ENCODE peak calls at places on chromosomes 13 and 19, in seven cellular contexts. I is HFFc6, X is MCF 10A, S is heart left ventricle, P is cardiac fibroblast, O is A549, J is testis. A is an unnamed sample.

GRCh38 chr13:64371045-64371444 is 2859.1 kb downstream of the PCDH9 start:
- DNase-seq in S (no peak), P (no peak), J (no peak), O (no peak), I (peak; percentile 63), X (peak; percentile 85), A (no peak)

GRCh38 chr19:51887522-51888498 is at the start of gene ZNF577:
- DNase-seq in X (no peak), I (peak; percentile 26), P (peak; percentile 95), O (no peak), J (peak; percentile 97), S (peak; percentile 94), A (peak; percentile 82)

GRCh38 chr19:58361900-58362271 is 665 bp downstream of the ZNF497 start:
- DNase-seq in J (peak; percentile 63), O (peak; percentile 87), P (peak; percentile 67), X (no peak), S (peak; percentile 75), I (no peak), A (no peak)

GRCh38 chr13:39461685-39462266 is 141.2 kb downstream of the LHFPL6 start:
- DNase-seq in I (no peak), P (no peak), J (no peak), S (no peak), X (no peak), O (no peak), A (no peak)

GRCh38 chr13:40445557-40445990 is 220.9 kb downstream of the FOXO1 start:
- DNase-seq in X (peak; percentile 95), P (peak; percentile 84), I (no peak), O (no peak), S (peak; percentile 83), J (no peak), A (no peak)

GRCh38 chr19:435056-435706 is 25.7 kb downstream of the SHC2 start:
- DNase-seq in P (no peak), O (no peak), J (no peak), S (no peak), I (no peak), X (no peak), A (no peak)

GRCh38 chr19:19540707-19541515 is 2.8 kb downstream of the CILP2 start:
- DNase-seq in P (peak; percentile 19), X (peak; percentile 46), O (no peak), I (no peak), S (no peak), J (peak; percentile 69), A (peak; percentile 70)

GRCh38 chr19:29704562-29705558 is 10.2 kb downstream of the C19orf12 start:
- DNase-seq in X (no peak), J (no peak), P (no peak), O (no peak), S (no peak), I (no peak), A (no peak)

GRCh38 chr19:31110331-31110730 is 238.9 kb downstream of the TSHZ3 start:
- DNase-seq in P (peak; percentile 65), O (no peak), S (no peak), J (no peak), X (peak; percentile 23), I (peak; percentile 26), A (peak; percentile 35)

GRCh38 chr19:13953021-13953531 is 767 bp downstream of the DCAF15 start:
- DNase-seq in I (peak; percentile 58), J (peak; percentile 74), X (peak; percentile 71), O (peak; percentile 35), S (no peak), P (peak; percentile 69), A (no peak)

GRCh38 chr19:2358548-2359173 is 1.4 kb upstream of the TMPRSS9 start:
- DNase-seq in X (no peak), I (no peak), J (no peak), O (no peak), P (no peak), S (no peak), A (no peak)

GRCh38 chr13:103539265-103539664 is 473.0 kb upstream of the SLC10A2 start:
- DNase-seq in O (no peak), J (no peak), S (no peak), X (no peak), I (no peak), P (no peak), A (peak; percentile 56)

GRCh38 chr13:45194081-45194939 is 6.5 kb downstream of the KCTD4 start:
- DNase-seq in J (peak; percentile 50), I (no peak), P (peak; percentile 83), S (no peak), O (no peak), X (peak; percentile 78), A (no peak)
- TF ChIP-seq CTCF in J (no peak), I (peak; percentile 42), P (peak; percentile 64), S (peak; percentile 68), O (peak; percentile 29), X (peak; percentile 69), A (peak; percentile 10)

DNA sequence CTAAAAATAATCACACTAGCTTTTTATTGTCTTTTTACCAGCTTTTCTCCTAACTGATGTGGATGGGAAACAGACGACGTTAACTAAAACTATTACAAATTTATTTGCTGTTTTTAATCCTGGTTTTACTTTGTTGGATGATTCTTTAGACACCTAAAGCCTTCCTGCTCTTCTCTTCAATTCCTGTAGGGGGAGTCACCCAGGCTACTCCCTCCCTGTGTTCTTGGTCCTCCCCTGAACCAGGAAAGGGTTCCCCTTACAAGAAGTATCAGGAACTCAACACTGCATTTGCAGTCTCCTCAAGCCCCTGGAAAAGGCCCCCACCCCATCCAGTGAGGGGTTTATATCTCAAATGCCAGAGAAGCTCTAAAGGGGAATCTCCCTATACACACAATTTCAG is 206.1 kb downstream of the SUCLA2 start:
- DNase-seq in X (peak; percentile 42), S (no peak), I (no peak), J (no peak), P (peak; percentile 26), O (peak; percentile 4), A (no peak)
- TF ChIP-seq CTCF in X (peak; percentile 38), S (peak; percentile 23), I (peak; percentile 61), J (peak; percentile 29), P (peak; percentile 73), O (no peak), A (peak; percentile 33)

GRCh38 chr13:78587395-78587794 is 16.0 kb downstream of the POU4F1 start:
- DNase-seq in J (no peak), S (no peak), X (no peak), I (no peak), O (no peak), P (no peak), A (no peak)

GRCh38 chr13:78589206-78589605 is 14.1 kb downstream of the POU4F1 start:
- DNase-seq in X (peak; percentile 74), S (peak; percentile 71), J (peak; percentile 39), I (no peak), P (no peak), O (no peak), A (peak; percentile 92)

DNA sequence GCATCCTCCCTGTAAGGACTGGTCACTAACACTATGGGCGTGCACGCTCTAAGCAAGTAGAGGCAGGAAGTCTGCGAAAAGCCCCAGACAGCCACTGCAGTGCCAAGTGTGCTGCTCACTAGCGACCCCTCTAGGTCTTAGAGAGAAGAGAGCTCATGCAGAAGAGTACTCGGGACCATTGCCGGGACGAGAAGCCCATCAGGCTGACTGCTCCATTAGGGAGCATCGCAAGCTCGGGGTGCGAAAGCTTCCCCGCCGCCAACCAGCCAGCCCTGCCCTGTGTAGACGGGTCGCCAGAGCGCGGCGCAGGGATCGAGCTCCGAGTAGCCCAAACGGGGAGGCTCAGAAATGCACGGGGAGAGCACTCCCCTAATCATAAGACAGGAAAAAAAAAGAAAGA is 16.6 kb downstream of the POU4F1 start:
- DNase-seq in P (no peak), S (no peak), J (peak; percentile 37), X (no peak), I (no peak), O (no peak), A (no peak)
- TF ChIP-seq CTCF in P (peak; percentile 23), S (no peak), J (peak; percentile 25), X (peak; percentile 7), I (peak; percentile 24), O (no peak), A (peak; percentile 42)

GRCh38 chr13:79312456-79312855 is 93.6 kb downstream of the RBM26 start:
- DNase-seq in S (no peak), P (peak; percentile 8), I (no peak), J (no peak), O (no peak), X (no peak), A (no peak)
- TF ChIP-seq CTCF in S (no peak), P (no peak), I (no peak), J (no peak), O (no peak), X (no peak), A (no peak)

DNA sequence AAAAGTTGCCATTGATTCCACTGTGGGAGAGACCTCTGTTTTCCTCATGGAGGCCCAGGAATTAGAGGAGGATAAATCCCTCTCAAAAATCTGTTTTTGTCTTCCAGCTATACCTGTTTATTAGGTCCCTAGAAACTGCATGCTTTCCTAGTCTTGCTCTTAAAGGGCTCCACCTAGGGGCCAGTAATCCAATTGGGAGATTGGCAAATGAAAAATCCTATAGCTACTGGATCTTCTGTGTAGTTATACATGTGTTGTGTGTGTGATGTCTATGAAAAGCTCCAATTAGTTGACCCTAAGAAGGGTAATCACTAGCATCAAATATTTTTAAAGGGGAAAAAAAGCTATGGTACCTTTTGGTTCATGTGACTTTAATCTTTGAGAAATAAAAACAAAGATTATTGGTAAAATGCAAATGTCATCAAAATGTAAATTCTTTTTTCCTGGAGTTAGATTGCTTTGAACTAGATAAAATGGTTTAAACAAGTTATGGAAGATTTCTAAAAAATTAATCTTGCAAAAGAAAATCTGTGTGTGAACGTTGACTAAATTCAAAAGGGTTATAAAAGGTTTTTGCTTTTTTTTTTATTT is 63.4 kb upstream of the C1QTNF9B start:
- DNase-seq in X (peak; percentile 65), P (peak; percentile 68), J (no peak), I (peak; percentile 53), S (no peak), O (no peak), A (peak; percentile 30)
- TF ChIP-seq CTCF in X (peak; percentile 57), P (peak; percentile 80), J (no peak), I (peak; percentile 84), S (peak; percentile 67), O (peak; percentile 53), A (peak; percentile 70)

A was measured in nephron progenitor cell.